ENCODE peak calls at places on chromosomes 16 and 17, in four cellular contexts. M is glutamatergic neuron, P is type B pancreatic cell, R is breast epithelium. G is an unnamed sample.

GRCh38 chr16:11350531-11351335 is 5.5 kb downstream of the RMI2 start:
- DNase-seq in P (no peak), M (no peak), R (no peak), G (no peak)

GRCh38 chr16:70696952-70697600 is 11.2 kb upstream of the MTSS2 start:
- DNase-seq in M (no peak), P (no peak), R (peak), G (peak)

GRCh38 chr16:55672471-55672870 is 16.7 kb downstream of the SLC6A2 start:
- DNase-seq in R (no peak), P (no peak), M (no peak), G (no peak)

GRCh38 chr17:76585649-76586593 is at the start of gene ST6GALNAC2:
- DNase-seq in R (peak), P (no peak), M (peak), G (peak)

GRCh38 chr16:7888421-7888820 is 555.8 kb downstream of the RBFOX1 start:
- DNase-seq in P (no peak), M (no peak), R (peak), G (peak)

GRCh38 chr17:76635659-76636360 is 7.7 kb downstream of the ST6GALNAC1 start:
- DNase-seq in P (no peak), M (no peak), R (no peak), G (no peak)

GRCh38 chr16:31695667-31696066 is 168.0 kb downstream of the AHSP start:
- DNase-seq in P (no peak), R (no peak), M (no peak), G (no peak)

GRCh38 chr17:2067048-2067452 is 12.1 kb downstream of the HIC1 start:
- DNase-seq in R (no peak), P (no peak), M (no peak), G (peak)

GRCh38 chr17:1239210-1239609 is 31.0 kb upstream of the BHLHA9 start:
- DNase-seq in P (no peak), M (no peak), R (no peak), G (no peak)

GRCh38 chr17:3683054-3683511 is 12.9 kb downstream of the P2RX5 start:
- DNase-seq in P (no peak), R (no peak), M (peak), G (peak)

GRCh38 chr17:52156576-52156975 is 1.9 kb downstream of the CA10 start:
- DNase-seq in M (no peak), P (no peak), R (no peak), G (no peak)

GRCh38 chr16:86498155-86498651 is 12.1 kb upstream of the FOXF1 start:
- DNase-seq in M (peak), P (no peak), R (no peak), G (peak)

GRCh38 chr16:12158428-12158827 is 181.9 kb downstream of the SNX29 start:
- DNase-seq in R (no peak), M (no peak), P (no peak), G (no peak)